ENCODE peak calls at places on chromosomes 5 and 9, in seven cellular contexts. One of them, this sample, is unnamed.
A peak's percentile ranks its signal among the peaks of the same experiment; 100 is the strongest.

GRCh38 chr5:38780950-38781349 is 64.9 kb upstream of the OSMR start:
- DNase-seq in breast epithelium: peak; percentile 59
- DNase-seq in astrocyte of the cerebellum: peak; percentile 86
- DNase-seq in retinal pigment epithelial cell: peak; percentile 51
- DNase-seq in tibial nerve: peak; percentile 84
- DNase-seq in fibroblast of lung: peak; percentile 91
- DNase-seq in choroid plexus epithelial cell: peak; percentile 96
- DNase-seq in this sample: peak; percentile 43

GRCh38 chr5:55570026-55570425 is 35.3 kb upstream of the PLPP1 start:
- DNase-seq in breast epithelium: no peak
- DNase-seq in astrocyte of the cerebellum: no peak
- DNase-seq in retinal pigment epithelial cell: no peak
- DNase-seq in tibial nerve: peak; percentile 33
- DNase-seq in fibroblast of lung: no peak
- DNase-seq in choroid plexus epithelial cell: peak; percentile 36
- DNase-seq in this sample: no peak

GRCh38 chr5:171422902-171423663 is 3.6 kb downstream of the FGF18 start:
- DNase-seq in breast epithelium: no peak
- DNase-seq in astrocyte of the cerebellum: no peak
- DNase-seq in retinal pigment epithelial cell: no peak
- DNase-seq in tibial nerve: no peak
- DNase-seq in fibroblast of lung: no peak
- DNase-seq in choroid plexus epithelial cell: no peak
- DNase-seq in this sample: no peak

GRCh38 chr9:545480-545879 is 296.0 kb upstream of the DMRT1 start:
- DNase-seq in breast epithelium: no peak
- DNase-seq in astrocyte of the cerebellum: no peak
- DNase-seq in retinal pigment epithelial cell: no peak
- DNase-seq in tibial nerve: peak; percentile 40
- DNase-seq in fibroblast of lung: no peak
- DNase-seq in choroid plexus epithelial cell: no peak
- DNase-seq in this sample: peak; percentile 16

GRCh38 chr5:10689391-10690081 is 71.5 kb downstream of the DAP start:
- DNase-seq in breast epithelium: no peak
- DNase-seq in astrocyte of the cerebellum: no peak
- DNase-seq in retinal pigment epithelial cell: no peak
- DNase-seq in tibial nerve: no peak
- DNase-seq in fibroblast of lung: no peak
- DNase-seq in choroid plexus epithelial cell: peak; percentile 59
- DNase-seq in this sample: peak; percentile 39

GRCh38 chr5:88690619-88691560 is 192.1 kb downstream of the MEF2C start:
- DNase-seq in breast epithelium: peak; percentile 69
- DNase-seq in astrocyte of the cerebellum: no peak
- DNase-seq in retinal pigment epithelial cell: no peak
- DNase-seq in tibial nerve: peak; percentile 64
- DNase-seq in fibroblast of lung: peak; percentile 66
- DNase-seq in choroid plexus epithelial cell: peak; percentile 76
- DNase-seq in this sample: peak; percentile 65

GRCh38 chr5:52895070-52895469 is 94.1 kb upstream of the ITGA2 start:
- DNase-seq in breast epithelium: no peak
- DNase-seq in astrocyte of the cerebellum: no peak
- DNase-seq in retinal pigment epithelial cell: no peak
- DNase-seq in tibial nerve: no peak
- DNase-seq in fibroblast of lung: peak; percentile 50
- DNase-seq in choroid plexus epithelial cell: no peak
- DNase-seq in this sample: no peak

GRCh38 chr9:3528466-3528865 is 2.7 kb upstream of the RFX3 start:
- DNase-seq in breast epithelium: no peak
- DNase-seq in astrocyte of the cerebellum: no peak
- DNase-seq in retinal pigment epithelial cell: no peak
- DNase-seq in tibial nerve: no peak
- DNase-seq in fibroblast of lung: no peak
- DNase-seq in choroid plexus epithelial cell: no peak
- DNase-seq in this sample: no peak

GRCh38 chr9:123739902-123740301 is 190.0 kb downstream of the DENND1A start:
- DNase-seq in breast epithelium: no peak
- DNase-seq in astrocyte of the cerebellum: no peak
- DNase-seq in retinal pigment epithelial cell: no peak
- DNase-seq in tibial nerve: no peak
- DNase-seq in fibroblast of lung: no peak
- DNase-seq in choroid plexus epithelial cell: no peak
- DNase-seq in this sample: no peak

GRCh38 chr5:154794525-154795234 is 39.5 kb downstream of the LARP1 start:
- DNase-seq in breast epithelium: no peak
- DNase-seq in astrocyte of the cerebellum: no peak
- DNase-seq in retinal pigment epithelial cell: no peak
- DNase-seq in tibial nerve: no peak
- DNase-seq in fibroblast of lung: peak; percentile 45
- DNase-seq in choroid plexus epithelial cell: peak; percentile 74
- DNase-seq in this sample: no peak

GRCh38 chr9:20835364-20836286 is 151.6 kb downstream of the FOCAD start:
- DNase-seq in breast epithelium: no peak
- DNase-seq in astrocyte of the cerebellum: no peak
- DNase-seq in retinal pigment epithelial cell: no peak
- DNase-seq in tibial nerve: no peak
- DNase-seq in fibroblast of lung: peak; percentile 45
- DNase-seq in choroid plexus epithelial cell: peak; percentile 69
- DNase-seq in this sample: peak; percentile 50

GRCh38 chr9:99259231-99259918 is 37.3 kb downstream of the SEC61B start:
- DNase-seq in breast epithelium: peak; percentile 75
- DNase-seq in astrocyte of the cerebellum: no peak
- DNase-seq in retinal pigment epithelial cell: peak; percentile 45
- DNase-seq in tibial nerve: peak; percentile 64
- DNase-seq in fibroblast of lung: peak; percentile 45
- DNase-seq in choroid plexus epithelial cell: peak; percentile 66
- DNase-seq in this sample: peak; percentile 17

GRCh38 chr9:93549636-93550035 is 26.7 kb upstream of the PHF2 start:
- DNase-seq in breast epithelium: no peak
- DNase-seq in astrocyte of the cerebellum: no peak
- DNase-seq in retinal pigment epithelial cell: peak; percentile 46
- DNase-seq in tibial nerve: no peak
- DNase-seq in fibroblast of lung: no peak
- DNase-seq in choroid plexus epithelial cell: no peak
- DNase-seq in this sample: peak; percentile 77

GRCh38 chr5:156411-157072 is 34.8 kb upstream of the LRRC14B start:
- DNase-seq in breast epithelium: no peak
- DNase-seq in astrocyte of the cerebellum: no peak
- DNase-seq in retinal pigment epithelial cell: no peak
- DNase-seq in tibial nerve: no peak
- DNase-seq in fibroblast of lung: no peak
- DNase-seq in choroid plexus epithelial cell: no peak
- DNase-seq in this sample: no peak

GRCh38 chr5:179730852-179731251 is 1.8 kb upstream of the MAML1 start:
- DNase-seq in breast epithelium: no peak
- DNase-seq in astrocyte of the cerebellum: no peak
- DNase-seq in retinal pigment epithelial cell: no peak
- DNase-seq in tibial nerve: no peak
- DNase-seq in fibroblast of lung: no peak
- DNase-seq in choroid plexus epithelial cell: no peak
- DNase-seq in this sample: no peak

GRCh38 chr5:67255881-67256280 is 59.3 kb upstream of the CD180 start:
- DNase-seq in breast epithelium: no peak
- DNase-seq in astrocyte of the cerebellum: peak; percentile 55
- DNase-seq in retinal pigment epithelial cell: no peak
- DNase-seq in tibial nerve: no peak
- DNase-seq in fibroblast of lung: no peak
- DNase-seq in choroid plexus epithelial cell: peak; percentile 66
- DNase-seq in this sample: no peak

DNA sequence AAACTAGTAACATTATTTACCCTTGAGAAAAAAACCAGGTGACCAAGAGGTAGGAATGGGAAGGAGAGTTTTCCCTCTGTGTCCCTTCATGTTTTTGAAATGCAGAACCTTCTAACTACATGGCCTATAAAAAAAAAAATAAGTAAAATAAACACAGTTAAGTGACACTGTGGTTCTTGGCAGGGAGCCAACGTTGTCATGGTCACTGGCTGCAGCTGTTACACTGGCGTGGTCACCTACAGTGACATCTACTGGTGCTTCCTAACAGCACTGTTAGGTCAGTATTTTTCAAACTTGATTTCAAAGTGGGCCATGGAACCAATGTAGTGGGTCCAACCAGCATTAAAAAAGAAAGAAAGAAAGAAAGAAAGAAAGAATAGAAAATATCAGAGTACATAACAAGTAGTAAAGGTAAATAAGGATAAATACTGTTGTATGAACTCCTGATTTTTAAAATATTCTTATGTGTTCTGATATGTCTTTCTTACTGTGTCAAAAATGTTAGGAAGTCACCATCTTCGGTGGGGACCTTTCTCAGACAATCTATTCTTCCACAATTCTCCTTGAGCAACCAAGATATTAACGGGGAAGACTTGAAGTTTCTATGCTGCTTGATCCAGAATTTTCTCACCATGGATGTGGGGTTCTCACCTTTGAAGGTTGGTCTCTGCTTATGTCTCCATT is 59.1 kb upstream of the PJA2 start:
- DNase-seq in breast epithelium: peak; percentile 98
- DNase-seq in astrocyte of the cerebellum: peak; percentile 90
- DNase-seq in retinal pigment epithelial cell: peak; percentile 75
- DNase-seq in tibial nerve: peak; percentile 99
- DNase-seq in fibroblast of lung: peak; percentile 97
- DNase-seq in choroid plexus epithelial cell: peak; percentile 98
- DNase-seq in this sample: peak; percentile 91
- TF ChIP-seq CTCF in breast epithelium: peak; percentile 58
- TF ChIP-seq CTCF in astrocyte of the cerebellum: peak; percentile 76
- TF ChIP-seq CTCF in retinal pigment epithelial cell: peak; percentile 81
- TF ChIP-seq CTCF in tibial nerve: peak; percentile 76
- TF ChIP-seq CTCF in fibroblast of lung: peak; percentile 65
- TF ChIP-seq CTCF in choroid plexus epithelial cell: peak; percentile 86
- TF ChIP-seq CTCF in this sample: peak; percentile 82

DNA sequence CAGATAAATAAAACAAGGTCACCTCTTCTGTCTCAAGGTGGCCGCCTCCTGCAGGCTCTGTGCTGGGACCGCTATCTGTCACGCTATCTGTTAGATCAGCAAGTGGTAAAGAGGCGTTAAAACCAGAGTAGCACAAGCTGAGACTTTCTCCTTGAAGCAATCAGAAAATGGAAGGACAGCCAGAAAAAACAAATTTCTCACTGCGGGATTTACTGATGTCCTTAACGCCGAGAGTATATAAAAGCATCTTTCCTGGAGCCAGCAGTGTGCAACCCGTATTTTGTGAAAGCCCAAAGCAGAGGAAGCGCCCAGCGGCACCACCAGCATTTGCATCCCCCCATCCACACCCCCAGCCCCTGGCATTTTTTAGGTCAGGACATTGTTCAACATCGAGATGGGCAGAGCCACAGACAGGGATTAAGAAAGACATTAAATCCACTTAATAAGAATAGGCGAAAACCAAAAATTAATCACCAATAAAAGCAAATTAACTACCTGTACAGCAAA is 48.6 kb downstream of the DUSP1 start:
- DNase-seq in breast epithelium: no peak
- DNase-seq in astrocyte of the cerebellum: no peak
- DNase-seq in retinal pigment epithelial cell: no peak
- DNase-seq in tibial nerve: no peak
- DNase-seq in fibroblast of lung: no peak
- DNase-seq in choroid plexus epithelial cell: no peak
- DNase-seq in this sample: no peak
- H3K4me3 ChIP-seq in breast epithelium: no peak overlapping the region
- H3K4me3 ChIP-seq in astrocyte of the cerebellum: no peak overlapping the region
- H3K4me3 ChIP-seq in retinal pigment epithelial cell: no peak overlapping the region
- H3K4me3 ChIP-seq in tibial nerve: no peak overlapping the region
- H3K4me3 ChIP-seq in fibroblast of lung: no peak overlapping the region
- H3K4me3 ChIP-seq in choroid plexus epithelial cell: no peak overlapping the region
- H3K4me3 ChIP-seq in this sample: no peak overlapping the region

GRCh38 chr5:110092955-110093785 is 403.4 kb downstream of the MAN2A1 start:
- DNase-seq in breast epithelium: no peak
- DNase-seq in astrocyte of the cerebellum: no peak
- DNase-seq in retinal pigment epithelial cell: no peak
- DNase-seq in tibial nerve: no peak
- DNase-seq in fibroblast of lung: peak; percentile 15
- DNase-seq in choroid plexus epithelial cell: peak; percentile 39
- DNase-seq in this sample: no peak
- TF ChIP-seq CTCF in breast epithelium: no peak
- TF ChIP-seq CTCF in astrocyte of the cerebellum: no peak
- TF ChIP-seq CTCF in retinal pigment epithelial cell: no peak
- TF ChIP-seq CTCF in tibial nerve: no peak
- TF ChIP-seq CTCF in fibroblast of lung: no peak
- TF ChIP-seq CTCF in choroid plexus epithelial cell: peak; percentile 20
- TF ChIP-seq CTCF in this sample: no peak

GRCh38 chr5:89729623-89730390 is 679.7 kb downstream of the CETN3 start:
- DNase-seq in breast epithelium: no peak
- DNase-seq in astrocyte of the cerebellum: peak; percentile 9
- DNase-seq in retinal pigment epithelial cell: no peak
- DNase-seq in tibial nerve: no peak
- DNase-seq in fibroblast of lung: no peak
- DNase-seq in choroid plexus epithelial cell: peak; percentile 40
- DNase-seq in this sample: peak; percentile 38

GRCh38 chr5:89728134-89728533 is 681.4 kb downstream of the CETN3 start:
- DNase-seq in breast epithelium: no peak
- DNase-seq in astrocyte of the cerebellum: no peak
- DNase-seq in retinal pigment epithelial cell: no peak
- DNase-seq in tibial nerve: no peak
- DNase-seq in fibroblast of lung: no peak
- DNase-seq in choroid plexus epithelial cell: no peak
- DNase-seq in this sample: no peak

GRCh38 chr5:89723907-89724306 is 685.6 kb downstream of the CETN3 start:
- DNase-seq in breast epithelium: no peak
- DNase-seq in astrocyte of the cerebellum: no peak
- DNase-seq in retinal pigment epithelial cell: no peak
- DNase-seq in tibial nerve: no peak
- DNase-seq in fibroblast of lung: no peak
- DNase-seq in choroid plexus epithelial cell: no peak
- DNase-seq in this sample: peak; percentile 13

GRCh38 chr5:89733772-89734171 is 675.8 kb downstream of the CETN3 start:
- DNase-seq in breast epithelium: no peak
- DNase-seq in astrocyte of the cerebellum: no peak
- DNase-seq in retinal pigment epithelial cell: no peak
- DNase-seq in tibial nerve: no peak
- DNase-seq in fibroblast of lung: no peak
- DNase-seq in choroid plexus epithelial cell: no peak
- DNase-seq in this sample: no peak

DNA sequence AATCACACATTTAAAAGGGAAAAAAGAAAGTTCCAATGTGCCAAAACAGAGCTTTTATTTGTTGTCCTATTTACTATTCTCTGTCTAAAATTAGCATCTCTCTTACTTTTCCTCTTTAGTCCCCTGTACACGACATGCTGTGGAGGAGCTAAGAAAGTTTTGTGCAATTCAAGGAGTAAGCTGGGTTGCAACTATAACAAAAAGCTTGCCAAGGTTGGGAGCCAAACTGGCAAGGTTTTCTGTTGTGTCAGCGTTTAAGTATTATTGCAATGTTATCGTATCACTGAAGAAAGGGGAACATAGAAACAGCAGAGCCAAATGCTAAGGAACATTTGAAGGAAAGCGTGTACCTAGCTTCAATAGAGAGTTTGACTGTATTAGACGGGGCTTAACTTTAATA is 680.8 kb downstream of the CETN3 start:
- DNase-seq in breast epithelium: no peak
- DNase-seq in astrocyte of the cerebellum: peak; percentile 87
- DNase-seq in retinal pigment epithelial cell: no peak
- DNase-seq in tibial nerve: peak; percentile 62
- DNase-seq in fibroblast of lung: peak; percentile 76
- DNase-seq in choroid plexus epithelial cell: peak; percentile 79
- DNase-seq in this sample: no peak
- H3K4me3 ChIP-seq in breast epithelium: no peak overlapping the region
- H3K4me3 ChIP-seq in astrocyte of the cerebellum: no peak overlapping the region
- H3K4me3 ChIP-seq in retinal pigment epithelial cell: no peak overlapping the region
- H3K4me3 ChIP-seq in tibial nerve: no peak overlapping the region
- H3K4me3 ChIP-seq in fibroblast of lung: no peak overlapping the region
- H3K4me3 ChIP-seq in choroid plexus epithelial cell: no peak overlapping the region
- H3K4me3 ChIP-seq in this sample: no peak overlapping the region

This sample was measured in epithelial cell of esophagus.